ENCODE peak calls at places on chromosome 22, in four cellular contexts. V is Caki2; M is globus pallidus; X is effector memory CD4-positive, alpha-beta T cell. W is an unnamed sample.

GRCh38 chr22:37965940-37966664 is 12.6 kb downstream of the POLR2F start:
- DNase-seq in X (no peak), M (peak), V (no peak), W (no peak)

GRCh38 chr22:44891791-44892190 is 118.0 kb downstream of the PHF21B start:
- DNase-seq in X (no peak), M (no peak), V (no peak), W (no peak)

GRCh38 chr22:35746946-35747703 is 29.5 kb downstream of the APOL5 start:
- DNase-seq in V (no peak), M (no peak), X (no peak), W (no peak)

GRCh38 chr22:31898911-31899310 is 45.4 kb upstream of the YWHAH start:
- DNase-seq in M (peak), V (no peak), X (no peak), W (peak)

GRCh38 chr22:30591191-30591587 is 521 bp downstream of the PES1 start:
- DNase-seq in X (no peak), V (no peak), M (no peak), W (no peak)

GRCh38 chr22:40877488-40877887 is 15.6 kb upstream of the DNAJB7 start:
- DNase-seq in M (no peak), V (no peak), X (no peak), W (no peak)

GRCh38 chr22:20033045-20033706 is 12.3 kb downstream of the TANGO2 start:
- DNase-seq in V (no peak), X (no peak), M (peak), W (peak)

GRCh38 chr22:45225732-45226560 is 14.7 kb downstream of the KIAA0930 start:
- DNase-seq in V (no peak), X (no peak), M (peak), W (no peak)

GRCh38 chr22:42296883-42297282 is 26.4 kb upstream of the TCF20 start:
- DNase-seq in M (no peak), V (no peak), X (no peak), W (no peak)

GRCh38 chr22:37636186-37636948 is 3.1 kb upstream of the SH3BP1 start:
- DNase-seq in V (no peak), M (no peak), X (no peak), W (no peak)

GRCh38 chr22:43365715-43366440 is 22.7 kb upstream of the SCUBE1 start:
- DNase-seq in V (no peak), X (no peak), M (no peak), W (no peak)

GRCh38 chr22:44600386-44600785 is 101.6 kb upstream of the PRR5 start:
- DNase-seq in M (no peak), X (no peak), V (no peak), W (no peak)

GRCh38 chr22:47013861-47014635 is 251.6 kb downstream of the TBC1D22A start:
- DNase-seq in V (no peak), X (no peak), M (no peak), W (no peak)

GRCh38 chr22:46007003-46007847 is 30.3 kb upstream of the WNT7B start:
- DNase-seq in V (peak), M (no peak), X (no peak), W (no peak)

GRCh38 chr22:38069372-38070249 is 12.4 kb downstream of the PICK1 start:
- DNase-seq in M (peak), X (no peak), V (no peak), W (peak)

GRCh38 chr22:44574057-44574456 is 76.0 kb upstream of the RTL6 start:
- DNase-seq in M (no peak), V (peak), X (no peak), W (no peak)

GRCh38 chr22:35043251-35043931 is 22.6 kb upstream of the ISX start:
- DNase-seq in M (no peak), V (no peak), X (no peak), W (no peak)

GRCh38 chr22:35148381-35148780 is 82.4 kb downstream of the ISX start:
- DNase-seq in X (no peak), V (no peak), M (no peak), W (no peak)

GRCh38 chr22:50445071-50445879 is 29.6 kb downstream of the SBF1 start:
- DNase-seq in X (no peak), M (peak), V (no peak), W (no peak)

GRCh38 chr22:39661842-39662676 is 91.5 kb downstream of the CACNA1I start:
- DNase-seq in V (no peak), X (peak), M (no peak), W (no peak)

GRCh38 chr22:39303892-39304671 is 15.3 kb downstream of the RPL3 start:
- DNase-seq in V (no peak), M (no peak), X (no peak), W (no peak)

GRCh38 chr22:36386351-36386899 is 1.3 kb downstream of the MYH9 start:
- DNase-seq in M (peak), X (no peak), V (peak), W (peak)

GRCh38 chr22:47884775-47885174 is 1122.3 kb downstream of the TBC1D22A start:
- DNase-seq in X (no peak), M (no peak), V (no peak), W (no peak)

GRCh38 chr22:26848244-26848920 is 191.0 kb downstream of the MIAT start:
- DNase-seq in M (no peak), X (no peak), V (peak), W (no peak)

GRCh38 chr22:29351042-29351441 is 35.5 kb upstream of the RASL10A start:
- DNase-seq in M (no peak), X (no peak), V (no peak), W (no peak)

GRCh38 chr22:25165785-25166184 is 33.9 kb upstream of the CRYBB3 start:
- DNase-seq in X (no peak), V (no peak), M (no peak), W (no peak)

GRCh38 chr22:29463487-29464088 is 16.4 kb upstream of the NEFH start:
- DNase-seq in M (no peak), X (no peak), V (no peak), W (no peak)

GRCh38 chr22:41482319-41482935 is 13.5 kb downstream of the ACO2 start:
- DNase-seq in X (no peak), V (no peak), M (no peak), W (no peak)

GRCh38 chr22:28593299-28593698 is 86.3 kb downstream of the TTC28 start:
- DNase-seq in V (no peak), M (no peak), X (no peak), W (no peak)

GRCh38 chr22:19290400-19291217 is 910 bp downstream of the CLTCL1 start:
- DNase-seq in M (no peak), X (no peak), V (peak), W (peak)

GRCh38 chr22:50599816-50600454 is 658 bp upstream of the MAPK8IP2 start:
- DNase-seq in V (peak), M (no peak), X (peak), W (no peak)

GRCh38 chr22:45268167-45268957 is 16.4 kb upstream of the UPK3A start:
- DNase-seq in X (peak), M (no peak), V (peak), W (no peak)

GRCh38 chr22:39351689-39352214 is 2.0 kb downstream of the SYNGR1 start:
- DNase-seq in M (no peak), V (no peak), X (no peak), W (no peak)

GRCh38 chr22:37423283-37423682 is 4.0 kb downstream of the ELFN2 start:
- DNase-seq in M (no peak), V (no peak), X (no peak), W (no peak)

GRCh38 chr22:47259990-47260389 is 497.5 kb downstream of the TBC1D22A start:
- DNase-seq in V (no peak), M (no peak), X (no peak), W (no peak)

GRCh38 chr22:42134033-42135020 is 3.7 kb upstream of the CYP2D6 start:
- DNase-seq in V (no peak), M (no peak), X (no peak), W (no peak)

GRCh38 chr22:37379716-37380115 is 47.6 kb downstream of the ELFN2 start:
- DNase-seq in V (no peak), X (no peak), M (no peak), W (no peak)

W was measured in putamen.